ENCODE peak calls at places on chromosome 15, in eight cellular contexts. One of them, this sample, is unnamed.

GRCh38 chr15:100713163-100713867 is 110.9 kb downstream of the ASB7 start:
- DNase-seq in ovary: no peak
- DNase-seq in naive thymus-derived CD4-positive, alpha-beta T cell: no peak
- DNase-seq in neural progenitor cell: no peak
- DNase-seq in mesenchymal stem cell: peak; percentile 78
- DNase-seq in MM.1S: no peak
- DNase-seq in caudate nucleus: no peak
- DNase-seq in brain microvascular endothelial cell: peak; percentile 77
- DNase-seq in this sample: peak; percentile 99

GRCh38 chr15:42544858-42545629 is 3.5 kb downstream of the LRRC57 start:
- DNase-seq in neural progenitor cell: no peak
- DNase-seq in naive thymus-derived CD4-positive, alpha-beta T cell: no peak
- DNase-seq in MM.1S: no peak
- DNase-seq in caudate nucleus: no peak
- DNase-seq in mesenchymal stem cell: peak; percentile 2
- DNase-seq in brain microvascular endothelial cell: peak; percentile 1
- DNase-seq in ovary: no peak
- DNase-seq in this sample: no peak

GRCh38 chr15:90364251-90364650 is 12.2 kb downstream of the ZNF774 start:
- DNase-seq in neural progenitor cell: no peak
- DNase-seq in MM.1S: no peak
- DNase-seq in caudate nucleus: no peak
- DNase-seq in ovary: no peak
- DNase-seq in mesenchymal stem cell: peak; percentile 22
- DNase-seq in naive thymus-derived CD4-positive, alpha-beta T cell: no peak
- DNase-seq in brain microvascular endothelial cell: no peak
- DNase-seq in this sample: peak; percentile 89

GRCh38 chr15:45093622-45094357 is 20.2 kb downstream of the DUOX2 start:
- DNase-seq in brain microvascular endothelial cell: no peak
- DNase-seq in neural progenitor cell: no peak
- DNase-seq in mesenchymal stem cell: no peak
- DNase-seq in naive thymus-derived CD4-positive, alpha-beta T cell: no peak
- DNase-seq in caudate nucleus: no peak
- DNase-seq in ovary: no peak
- DNase-seq in MM.1S: no peak
- DNase-seq in this sample: no peak

GRCh38 chr15:66163553-66163952 is 90.0 kb downstream of the MEGF11 start:
- DNase-seq in neural progenitor cell: no peak
- DNase-seq in brain microvascular endothelial cell: no peak
- DNase-seq in ovary: no peak
- DNase-seq in mesenchymal stem cell: no peak
- DNase-seq in caudate nucleus: no peak
- DNase-seq in naive thymus-derived CD4-positive, alpha-beta T cell: no peak
- DNase-seq in MM.1S: no peak
- DNase-seq in this sample: no peak

GRCh38 chr15:87858651-87859050 is 397.9 kb downstream of the NTRK3 start:
- DNase-seq in ovary: no peak
- DNase-seq in mesenchymal stem cell: no peak
- DNase-seq in brain microvascular endothelial cell: no peak
- DNase-seq in neural progenitor cell: no peak
- DNase-seq in MM.1S: peak; percentile 20
- DNase-seq in caudate nucleus: no peak
- DNase-seq in naive thymus-derived CD4-positive, alpha-beta T cell: no peak
- DNase-seq in this sample: no peak

GRCh38 chr15:63079938-63080626 is 37.5 kb downstream of the TPM1 start:
- DNase-seq in MM.1S: no peak
- DNase-seq in brain microvascular endothelial cell: peak; percentile 53
- DNase-seq in ovary: no peak
- DNase-seq in caudate nucleus: no peak
- DNase-seq in mesenchymal stem cell: peak; percentile 51
- DNase-seq in neural progenitor cell: no peak
- DNase-seq in naive thymus-derived CD4-positive, alpha-beta T cell: no peak
- DNase-seq in this sample: peak; percentile 38

GRCh38 chr15:31488437-31489204 is 162.0 kb downstream of the KLF13 start:
- DNase-seq in ovary: no peak
- DNase-seq in mesenchymal stem cell: peak; percentile 91
- DNase-seq in neural progenitor cell: peak; percentile 88
- DNase-seq in MM.1S: peak; percentile 72
- DNase-seq in caudate nucleus: peak; percentile 38
- DNase-seq in naive thymus-derived CD4-positive, alpha-beta T cell: peak; percentile 66
- DNase-seq in brain microvascular endothelial cell: peak; percentile 79
- DNase-seq in this sample: peak; percentile 93

GRCh38 chr15:81531141-81531592 is 157.2 kb upstream of the TMC3 start:
- DNase-seq in neural progenitor cell: peak; percentile 46
- DNase-seq in ovary: no peak
- DNase-seq in MM.1S: no peak
- DNase-seq in mesenchymal stem cell: peak; percentile 6
- DNase-seq in brain microvascular endothelial cell: no peak
- DNase-seq in caudate nucleus: no peak
- DNase-seq in naive thymus-derived CD4-positive, alpha-beta T cell: no peak
- DNase-seq in this sample: no peak

GRCh38 chr15:98767692-98768091 is 119.4 kb downstream of the IGF1R start:
- DNase-seq in mesenchymal stem cell: no peak
- DNase-seq in brain microvascular endothelial cell: no peak
- DNase-seq in caudate nucleus: no peak
- DNase-seq in naive thymus-derived CD4-positive, alpha-beta T cell: no peak
- DNase-seq in ovary: no peak
- DNase-seq in MM.1S: no peak
- DNase-seq in neural progenitor cell: no peak
- DNase-seq in this sample: no peak

GRCh38 chr15:39918688-39919385 is 1.2 kb downstream of the GPR176 start:
- DNase-seq in brain microvascular endothelial cell: peak; percentile 81
- DNase-seq in neural progenitor cell: no peak
- DNase-seq in naive thymus-derived CD4-positive, alpha-beta T cell: no peak
- DNase-seq in caudate nucleus: no peak
- DNase-seq in MM.1S: no peak
- DNase-seq in ovary: no peak
- DNase-seq in mesenchymal stem cell: peak; percentile 89
- DNase-seq in this sample: peak; percentile 54

GRCh38 chr15:41944313-41944940 is 27.9 kb downstream of the EHD4 start:
- DNase-seq in MM.1S: no peak
- DNase-seq in mesenchymal stem cell: peak; percentile 91
- DNase-seq in neural progenitor cell: peak; percentile 35
- DNase-seq in caudate nucleus: no peak
- DNase-seq in ovary: peak; percentile 64
- DNase-seq in naive thymus-derived CD4-positive, alpha-beta T cell: no peak
- DNase-seq in brain microvascular endothelial cell: peak; percentile 88
- DNase-seq in this sample: peak; percentile 88

GRCh38 chr15:56794150-56794922 is 61.0 kb upstream of the ZNF280D start:
- DNase-seq in ovary: no peak
- DNase-seq in mesenchymal stem cell: no peak
- DNase-seq in MM.1S: no peak
- DNase-seq in naive thymus-derived CD4-positive, alpha-beta T cell: no peak
- DNase-seq in neural progenitor cell: no peak
- DNase-seq in caudate nucleus: no peak
- DNase-seq in brain microvascular endothelial cell: peak; percentile 77
- DNase-seq in this sample: no peak

GRCh38 chr15:80272987-80273386 is 21.0 kb upstream of the CTXND1 start:
- DNase-seq in ovary: no peak
- DNase-seq in naive thymus-derived CD4-positive, alpha-beta T cell: no peak
- DNase-seq in neural progenitor cell: no peak
- DNase-seq in caudate nucleus: no peak
- DNase-seq in brain microvascular endothelial cell: no peak
- DNase-seq in MM.1S: no peak
- DNase-seq in mesenchymal stem cell: no peak
- DNase-seq in this sample: no peak

GRCh38 chr15:90058308-90058707 is 44.0 kb downstream of the IDH2 start:
- DNase-seq in MM.1S: peak; percentile 44
- DNase-seq in ovary: no peak
- DNase-seq in neural progenitor cell: no peak
- DNase-seq in brain microvascular endothelial cell: no peak
- DNase-seq in caudate nucleus: no peak
- DNase-seq in naive thymus-derived CD4-positive, alpha-beta T cell: no peak
- DNase-seq in mesenchymal stem cell: no peak
- DNase-seq in this sample: no peak

GRCh38 chr15:60326824-60327654 is 70.7 kb downstream of the ANXA2 start:
- DNase-seq in naive thymus-derived CD4-positive, alpha-beta T cell: peak; percentile 56
- DNase-seq in ovary: no peak
- DNase-seq in MM.1S: peak; percentile 74
- DNase-seq in caudate nucleus: no peak
- DNase-seq in mesenchymal stem cell: peak; percentile 57
- DNase-seq in neural progenitor cell: peak; percentile 68
- DNase-seq in brain microvascular endothelial cell: peak; percentile 58
- DNase-seq in this sample: peak; percentile 45

GRCh38 chr15:56749982-56750381 is 16.7 kb upstream of the ZNF280D start:
- DNase-seq in naive thymus-derived CD4-positive, alpha-beta T cell: no peak
- DNase-seq in caudate nucleus: no peak
- DNase-seq in ovary: no peak
- DNase-seq in mesenchymal stem cell: no peak
- DNase-seq in MM.1S: no peak
- DNase-seq in neural progenitor cell: no peak
- DNase-seq in brain microvascular endothelial cell: no peak
- DNase-seq in this sample: no peak

GRCh38 chr15:27619204-27619603 is 479.9 kb downstream of the OCA2 start:
- DNase-seq in ovary: no peak
- DNase-seq in naive thymus-derived CD4-positive, alpha-beta T cell: no peak
- DNase-seq in caudate nucleus: no peak
- DNase-seq in MM.1S: no peak
- DNase-seq in mesenchymal stem cell: no peak
- DNase-seq in neural progenitor cell: no peak
- DNase-seq in brain microvascular endothelial cell: no peak
- DNase-seq in this sample: no peak

GRCh38 chr15:35444557-35445204 is 101.3 kb downstream of the DPH6 start:
- DNase-seq in neural progenitor cell: peak; percentile 65
- DNase-seq in naive thymus-derived CD4-positive, alpha-beta T cell: no peak
- DNase-seq in caudate nucleus: no peak
- DNase-seq in MM.1S: peak; percentile 27
- DNase-seq in mesenchymal stem cell: peak; percentile 66
- DNase-seq in ovary: no peak
- DNase-seq in brain microvascular endothelial cell: peak; percentile 47
- DNase-seq in this sample: peak; percentile 26

GRCh38 chr15:33278816-33279612 is 31.8 kb upstream of the RYR3 start:
- DNase-seq in mesenchymal stem cell: peak; percentile 89
- DNase-seq in ovary: no peak
- DNase-seq in caudate nucleus: no peak
- DNase-seq in neural progenitor cell: no peak
- DNase-seq in naive thymus-derived CD4-positive, alpha-beta T cell: no peak
- DNase-seq in MM.1S: no peak
- DNase-seq in brain microvascular endothelial cell: peak; percentile 96
- DNase-seq in this sample: peak; percentile 85
- H3K27ac ChIP-seq in mesenchymal stem cell: peak overlapping the region; percentile 32
- H3K27ac ChIP-seq in ovary: no peak overlapping the region
- H3K27ac ChIP-seq in caudate nucleus: no peak overlapping the region
- H3K27ac ChIP-seq in neural progenitor cell: no peak overlapping the region
- H3K27ac ChIP-seq in naive thymus-derived CD4-positive, alpha-beta T cell: no peak overlapping the region
- H3K27ac ChIP-seq in MM.1S: no peak overlapping the region
- H3K27ac ChIP-seq in brain microvascular endothelial cell: peak overlapping the region; percentile 83
- H3K27ac ChIP-seq in this sample: no peak overlapping the region

GRCh38 chr15:74779162-74779648 is 2.7 kb upstream of the CSK start:
- DNase-seq in MM.1S: no peak
- DNase-seq in naive thymus-derived CD4-positive, alpha-beta T cell: no peak
- DNase-seq in ovary: no peak
- DNase-seq in caudate nucleus: no peak
- DNase-seq in mesenchymal stem cell: no peak
- DNase-seq in neural progenitor cell: no peak
- DNase-seq in brain microvascular endothelial cell: no peak
- DNase-seq in this sample: no peak

GRCh38 chr15:74778599-74778970 is 3.3 kb upstream of the CSK start:
- DNase-seq in neural progenitor cell: no peak
- DNase-seq in brain microvascular endothelial cell: no peak
- DNase-seq in MM.1S: no peak
- DNase-seq in ovary: no peak
- DNase-seq in mesenchymal stem cell: no peak
- DNase-seq in naive thymus-derived CD4-positive, alpha-beta T cell: no peak
- DNase-seq in caudate nucleus: no peak
- DNase-seq in this sample: no peak

GRCh38 chr15:74780983-74781672 is 752 bp upstream of the CSK start:
- DNase-seq in caudate nucleus: no peak
- DNase-seq in neural progenitor cell: no peak
- DNase-seq in ovary: no peak
- DNase-seq in naive thymus-derived CD4-positive, alpha-beta T cell: peak; percentile 47
- DNase-seq in mesenchymal stem cell: peak; percentile 86
- DNase-seq in brain microvascular endothelial cell: no peak
- DNase-seq in MM.1S: peak; percentile 83
- DNase-seq in this sample: no peak

GRCh38 chr15:74781673-74782595 is at the start of gene CSK:
- DNase-seq in ovary: peak; percentile 69
- DNase-seq in caudate nucleus: peak; percentile 41
- DNase-seq in naive thymus-derived CD4-positive, alpha-beta T cell: peak; percentile 86
- DNase-seq in MM.1S: peak; percentile 83
- DNase-seq in brain microvascular endothelial cell: no peak
- DNase-seq in mesenchymal stem cell: peak; percentile 50
- DNase-seq in neural progenitor cell: peak; percentile 90
- DNase-seq in this sample: peak; percentile 89

DNA sequence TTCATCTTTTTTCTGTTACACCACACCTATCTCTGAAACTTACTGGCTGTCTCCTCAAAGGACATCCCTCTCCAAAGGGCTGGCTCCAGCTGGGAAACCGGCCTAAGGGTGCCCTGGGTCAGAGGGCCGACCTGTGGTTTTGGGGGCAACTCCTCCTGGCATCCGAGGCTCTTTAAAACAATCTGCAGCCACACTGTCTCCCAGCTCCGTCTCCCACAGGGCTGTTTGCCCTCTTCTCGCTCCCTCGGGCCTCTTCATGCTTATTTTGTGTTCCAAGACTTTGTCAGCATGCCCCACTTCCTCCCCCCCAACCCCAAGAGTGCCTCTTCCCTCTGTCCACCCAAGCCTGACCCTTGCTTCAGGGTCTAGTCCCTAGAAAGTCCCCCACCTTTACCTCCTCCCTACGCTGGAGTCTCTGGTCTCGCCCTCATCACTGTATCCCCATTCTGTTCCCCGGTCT is 1.3 kb upstream of the CSK start:
- DNase-seq in mesenchymal stem cell: no peak
- DNase-seq in neural progenitor cell: no peak
- DNase-seq in caudate nucleus: no peak
- DNase-seq in naive thymus-derived CD4-positive, alpha-beta T cell: no peak
- DNase-seq in brain microvascular endothelial cell: no peak
- DNase-seq in ovary: no peak
- DNase-seq in MM.1S: no peak
- DNase-seq in this sample: no peak
- H3K27ac ChIP-seq in mesenchymal stem cell: no peak overlapping the region
- H3K27ac ChIP-seq in neural progenitor cell: no peak overlapping the region
- H3K27ac ChIP-seq in caudate nucleus: no peak overlapping the region
- H3K27ac ChIP-seq in naive thymus-derived CD4-positive, alpha-beta T cell: peak overlapping the region; percentile 86
- H3K27ac ChIP-seq in brain microvascular endothelial cell: no peak overlapping the region
- H3K27ac ChIP-seq in ovary: no peak overlapping the region
- H3K27ac ChIP-seq in MM.1S: peak overlapping the region; percentile 88
- H3K27ac ChIP-seq in this sample: peak overlapping the region; percentile 83

DNA sequence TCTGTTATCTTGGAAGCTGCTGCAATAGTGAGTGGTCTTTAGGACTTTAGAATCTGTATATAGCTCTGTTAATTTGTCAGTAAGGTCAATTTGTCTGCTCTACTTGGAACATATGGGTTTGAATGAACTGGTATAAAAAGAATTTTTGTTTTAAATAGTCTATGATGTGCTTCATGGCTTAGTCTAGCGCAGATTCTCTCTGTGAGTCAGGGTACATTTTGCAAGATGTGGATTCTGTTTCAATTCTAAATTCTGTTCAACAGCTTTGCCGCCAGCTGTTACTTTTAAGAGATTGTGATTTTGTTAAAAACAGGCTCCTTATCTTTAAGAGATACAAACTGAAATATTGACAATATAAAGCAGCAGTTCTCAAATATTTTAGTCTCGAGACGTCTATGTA is 135.8 kb upstream of the AGBL1 start:
- DNase-seq in MM.1S: no peak
- DNase-seq in caudate nucleus: no peak
- DNase-seq in brain microvascular endothelial cell: no peak
- DNase-seq in naive thymus-derived CD4-positive, alpha-beta T cell: no peak
- DNase-seq in mesenchymal stem cell: no peak
- DNase-seq in ovary: no peak
- DNase-seq in neural progenitor cell: no peak
- DNase-seq in this sample: no peak
- H3K27ac ChIP-seq in MM.1S: no peak overlapping the region
- H3K27ac ChIP-seq in caudate nucleus: no peak overlapping the region
- H3K27ac ChIP-seq in brain microvascular endothelial cell: no peak overlapping the region
- H3K27ac ChIP-seq in naive thymus-derived CD4-positive, alpha-beta T cell: no peak overlapping the region
- H3K27ac ChIP-seq in mesenchymal stem cell: no peak overlapping the region
- H3K27ac ChIP-seq in ovary: no peak overlapping the region
- H3K27ac ChIP-seq in neural progenitor cell: no peak overlapping the region
- H3K27ac ChIP-seq in this sample: no peak overlapping the region

GRCh38 chr15:22871481-22872076 is 33.1 kb downstream of the NIPA2 start:
- DNase-seq in naive thymus-derived CD4-positive, alpha-beta T cell: no peak
- DNase-seq in ovary: no peak
- DNase-seq in mesenchymal stem cell: no peak
- DNase-seq in MM.1S: no peak
- DNase-seq in neural progenitor cell: no peak
- DNase-seq in brain microvascular endothelial cell: no peak
- DNase-seq in caudate nucleus: no peak
- DNase-seq in this sample: no peak
- H3K27ac ChIP-seq in naive thymus-derived CD4-positive, alpha-beta T cell: no peak overlapping the region
- H3K27ac ChIP-seq in ovary: no peak overlapping the region
- H3K27ac ChIP-seq in mesenchymal stem cell: no peak overlapping the region
- H3K27ac ChIP-seq in MM.1S: no peak overlapping the region
- H3K27ac ChIP-seq in neural progenitor cell: no peak overlapping the region
- H3K27ac ChIP-seq in brain microvascular endothelial cell: no peak overlapping the region
- H3K27ac ChIP-seq in caudate nucleus: no peak overlapping the region
- H3K27ac ChIP-seq in this sample: peak overlapping the region; percentile 3